ENCODE peak calls at places on chromosomes 2 and 18, in five cellular contexts. C, L, T, U and Q are unnamed samples.

GRCh38 chr2:210524533-210524932 is 31.9 kb upstream of the CPS1 start:
- DNase-seq in C (no peak), L (no peak), T (no peak), U (no peak), Q (no peak)

GRCh38 chr18:35971661-35972196 is 750 bp upstream of the RMP24 start:
- DNase-seq in C (no peak), L (no peak), T (no peak), U (peak; percentile 29), Q (peak; percentile 11)

GRCh38 chr18:3452750-3453539 is 3.0 kb downstream of the TGIF1 start:
- DNase-seq in C (peak; percentile 41), L (no peak), T (no peak), U (no peak), Q (no peak)

GRCh38 chr2:95384854-95385569 is 17.5 kb upstream of the FAHD2A start:
- DNase-seq in C (no peak), L (no peak), T (no peak), U (peak; percentile 78), Q (no peak)

GRCh38 chr2:46979611-46980010 is 64.0 kb upstream of the MCFD2 start:
- DNase-seq in C (no peak), L (no peak), T (no peak), U (no peak), Q (peak; percentile 52)

GRCh38 chr2:170500770-170501169 is 214.4 kb upstream of the SP5 start:
- DNase-seq in C (peak; percentile 1), L (no peak), T (no peak), U (no peak), Q (no peak)

GRCh38 chr2:101396352-101396717 is 9.0 kb upstream of the CREG2 start:
- DNase-seq in C (peak; percentile 97), L (no peak), T (no peak), U (no peak), Q (no peak)

GRCh38 chr2:12910431-12910830 is 193.7 kb downstream of the TRIB2 start:
- DNase-seq in C (no peak), L (no peak), T (peak; percentile 11), U (no peak), Q (no peak)

GRCh38 chr18:56278643-56279042 is 359.7 kb downstream of the TXNL1 start:
- DNase-seq in C (no peak), L (no peak), T (no peak), U (no peak), Q (no peak)

GRCh38 chr2:216306868-216307267 is 65.4 kb downstream of the MARCHF4 start:
- DNase-seq in C (no peak), L (no peak), T (no peak), U (no peak), Q (no peak)

GRCh38 chr18:13382683-13382989 is 164.1 kb downstream of the LDLRAD4 start:
- DNase-seq in C (no peak), L (peak; percentile 51), T (no peak), U (no peak), Q (no peak)

GRCh38 chr2:84022810-84023431 is 436.2 kb downstream of the SUCLG1 start:
- DNase-seq in C (peak; percentile 60), L (no peak), T (peak; percentile 33), U (no peak), Q (no peak)

GRCh38 chr2:67487993-67488392 is 90.9 kb downstream of the ETAA1 start:
- DNase-seq in C (no peak), L (no peak), T (no peak), U (no peak), Q (no peak)

GRCh38 chr2:225182126-225182525 is 139.9 kb upstream of the DOCK10 start:
- DNase-seq in C (no peak), L (no peak), T (no peak), U (no peak), Q (no peak)

GRCh38 chr2:128986867-128987268 is 668.2 kb upstream of the HS6ST1 start:
- DNase-seq in C (no peak), L (no peak), T (no peak), U (no peak), Q (no peak)

GRCh38 chr2:191959209-191959608 is 112.3 kb upstream of the CAVIN2 start:
- DNase-seq in C (no peak), L (no peak), T (no peak), U (no peak), Q (no peak)

GRCh38 chr2:101558740-101559508 is 84.0 kb upstream of the RFX8 start:
- DNase-seq in C (peak; percentile 91), L (no peak), T (no peak), U (no peak), Q (no peak)

GRCh38 chr2:120769787-120770120 is 34.1 kb downstream of the GLI2 start:
- DNase-seq in C (no peak), L (no peak), T (no peak), U (no peak), Q (no peak)

GRCh38 chr2:237509151-237509550 is 22.1 kb downstream of the MLPH start:
- DNase-seq in C (no peak), L (no peak), T (no peak), U (no peak), Q (no peak)

GRCh38 chr2:176473177-176473576 is 203.9 kb downstream of the MTX2 start:
- DNase-seq in C (peak; percentile 25), L (no peak), T (peak; percentile 79), U (peak; percentile 36), Q (no peak)

GRCh38 chr2:64018715-64019082 is 529 bp downstream of the VPS54 start:
- DNase-seq in C (no peak), L (no peak), T (peak; percentile 59), U (peak; percentile 78), Q (no peak)

DNA sequence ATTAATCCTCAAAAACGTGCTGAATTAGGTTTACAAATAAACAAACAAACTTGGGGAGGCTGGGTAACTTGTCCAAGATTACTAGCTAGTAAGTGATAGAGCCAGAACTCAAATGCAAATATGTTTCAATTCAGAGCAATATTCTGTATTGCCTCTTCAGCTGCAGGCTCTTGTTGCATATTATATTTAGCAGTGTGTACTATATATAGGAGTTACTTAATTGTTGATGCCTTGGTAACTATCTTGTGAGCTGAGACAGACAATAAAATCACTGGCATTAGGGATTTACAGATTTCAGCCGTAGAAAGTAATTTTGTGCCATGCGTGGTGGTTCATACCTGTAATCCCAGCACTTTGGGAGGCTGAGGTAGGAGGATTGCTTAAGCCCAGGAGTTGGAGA is 10.2 kb upstream of the ANKRD12 start:
- DNase-seq in C (no peak), L (no peak), T (no peak), U (no peak), Q (no peak)
- H3K36me3 ChIP-seq in C (peaks cover 33% of the 10 kb centered on the region), L (peaks cover 45% of the 10 kb centered on the region), T (peaks cover 88% of the 10 kb centered on the region), U (peaks cover 16% of the 10 kb centered on the region), Q (peaks cover 6% of the 10 kb centered on the region)

DNA sequence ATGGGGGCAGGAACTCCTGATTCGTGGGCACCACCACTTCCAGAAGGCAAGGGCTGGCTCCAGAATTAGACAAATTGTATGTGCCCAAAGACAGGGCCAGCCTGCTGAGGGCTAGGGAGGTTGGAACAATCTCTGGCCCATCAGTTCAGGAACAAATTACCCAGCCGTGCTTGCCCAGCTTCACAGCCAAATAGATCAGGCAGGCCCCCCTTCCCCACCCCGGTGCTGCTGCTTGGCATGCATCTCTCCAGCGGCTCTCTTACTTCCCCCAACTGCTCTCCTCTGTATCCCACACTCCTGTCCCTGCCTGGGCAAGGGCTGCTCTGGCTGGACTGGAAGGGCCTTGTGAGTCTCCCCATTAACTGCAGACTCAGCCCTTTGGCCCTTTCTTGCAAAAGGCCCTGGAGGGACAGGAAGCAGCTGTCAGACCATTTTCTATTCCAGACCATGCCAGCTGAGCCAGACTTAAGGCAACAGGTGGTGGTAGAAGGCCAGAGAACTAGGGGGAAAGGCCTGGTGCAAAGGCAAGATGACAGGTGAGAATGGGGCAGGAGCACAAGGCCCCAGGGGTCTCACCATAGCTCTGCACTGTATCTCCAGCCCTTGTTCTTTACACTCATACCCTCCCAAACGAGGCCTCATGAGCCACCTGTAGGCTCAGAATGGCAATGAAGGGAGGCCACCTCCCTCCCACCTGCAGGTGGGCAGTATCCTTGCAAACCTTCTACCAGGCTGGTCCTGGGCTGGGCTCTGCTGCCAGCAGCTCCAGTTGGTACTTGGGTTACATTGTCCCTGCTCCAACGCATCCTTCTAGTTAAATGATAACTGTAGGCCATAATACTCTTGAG is 30.7 kb upstream of the ACAA2 start:
- DNase-seq in C (no peak), L (no peak), T (no peak), U (no peak), Q (no peak)
- TF ChIP-seq CTCF in C (no peak), L (no peak), T (no peak), U (no peak), Q (no peak)

DNA sequence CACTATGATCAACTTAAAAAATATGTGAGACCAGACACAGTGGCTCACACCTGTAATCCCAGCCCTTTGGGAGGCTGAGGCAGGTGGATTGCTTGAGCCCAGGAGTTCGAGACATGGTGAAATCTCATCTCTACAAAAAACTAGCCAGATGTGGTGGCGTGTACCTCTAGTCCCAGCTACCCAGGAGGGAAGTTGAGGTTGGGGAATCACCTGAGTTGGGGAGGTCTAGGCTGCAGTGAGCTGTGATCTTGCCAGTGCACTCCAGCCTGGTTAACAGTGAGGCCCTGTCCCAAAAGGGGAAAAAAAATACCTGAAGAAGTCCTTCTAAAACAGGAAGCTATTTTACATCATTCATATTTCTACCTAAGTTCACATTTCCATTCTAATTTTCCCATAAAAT is 144.0 kb downstream of the EML6 start:
- DNase-seq in C (no peak), L (no peak), T (no peak), U (no peak), Q (no peak)
- H3K36me3 ChIP-seq in C (no peaks in the 10 kb centered on the region), L (no peaks in the 10 kb centered on the region), T (no peaks in the 10 kb centered on the region), U (no peaks in the 10 kb centered on the region), Q (no peaks in the 10 kb centered on the region)

GRCh38 chr18:44048846-44049245 is 631.8 kb upstream of the SETBP1 start:
- DNase-seq in C (no peak), L (no peak), T (no peak), U (no peak), Q (no peak)

GRCh38 chr18:44051088-44051487 is 629.6 kb upstream of the SETBP1 start:
- DNase-seq in C (no peak), L (no peak), T (no peak), U (no peak), Q (no peak)

GRCh38 chr18:44060197-44060596 is 620.5 kb upstream of the SETBP1 start:
- DNase-seq in C (no peak), L (no peak), T (no peak), U (no peak), Q (no peak)

GRCh38 chr18:44054514-44054913 is 626.2 kb upstream of the SETBP1 start:
- DNase-seq in C (no peak), L (no peak), T (no peak), U (no peak), Q (no peak)
- TF ChIP-seq CTCF in C (no peak), L (no peak), T (no peak), U (no peak), Q (no peak)